ENCODE peak calls at places on chromosomes 11 and 22, in ten cellular contexts. X is fibroblast of lung, F is lung, U is astrocyte, K is fibroblast of the aortic adventitia, I is pancreas, H is kidney, D is GM23248, A is GM12878, C is cardiac fibroblast. N is an unnamed sample.

GRCh38 chr11:84543367-84544159 is 1083.6 kb downstream of the DLG2 start:
- DNase-seq in X (no peak), F (no peak), U (no peak), K (no peak), I (no peak), H (no peak), D (no peak), A (no peak), C (no peak), N (no peak)

GRCh38 chr22:19814428-19814827 is 40.2 kb downstream of the GNB1L start:
- DNase-seq in X (no peak), F (no peak), U (no peak), K (no peak), I (no peak), H (peak), D (no peak), A (no peak), C (no peak), N (no peak)

GRCh38 chr11:8092587-8093424 is 11.8 kb downstream of the TUB start:
- DNase-seq in X (peak), F (peak), U (peak), K (peak), I (peak), H (no peak), D (peak), A (no peak), C (peak), N (peak)

GRCh38 chr11:62922653-62923371 is 1.6 kb upstream of the CHRM1 start:
- DNase-seq in X (no peak), F (no peak), U (no peak), K (no peak), I (no peak), H (peak), D (peak), A (no peak), C (peak), N (no peak)

GRCh38 chr11:44409558-44410236 is 99.8 kb upstream of the ALX4 start:
- DNase-seq in X (no peak), F (no peak), U (no peak), K (no peak), I (no peak), H (no peak), D (no peak), A (no peak), C (no peak), N (no peak)

GRCh38 chr22:44392446-44392921 is 79.7 kb upstream of the SHISAL1 start:
- DNase-seq in X (no peak), F (no peak), U (peak), K (no peak), I (no peak), H (peak), D (peak), A (no peak), C (no peak), N (peak)

GRCh38 chr22:38132136-38132535 is 21.7 kb upstream of the BAIAP2L2 start:
- DNase-seq in X (no peak), F (no peak), U (no peak), K (no peak), I (no peak), H (peak), D (no peak), A (no peak), C (no peak), N (no peak)

GRCh38 chr11:72642815-72643511 is 31.3 kb downstream of the PDE2A start:
- DNase-seq in X (peak), F (peak), U (peak), K (peak), I (peak), H (peak), D (peak), A (no peak), C (peak), N (peak)

GRCh38 chr11:46386674-46387073 is 4.9 kb downstream of the CHRM4 start:
- DNase-seq in X (no peak), F (no peak), U (no peak), K (no peak), I (no peak), H (no peak), D (peak), A (no peak), C (peak), N (no peak)

GRCh38 chr11:58575377-58576020 is at the start of gene LPXN:
- DNase-seq in X (no peak), F (no peak), U (peak), K (peak), I (no peak), H (no peak), D (peak), A (no peak), C (peak), N (no peak)

GRCh38 chr11:60371854-60372253 is 6.5 kb upstream of the MS4A7 start:
- DNase-seq in X (no peak), F (no peak), U (no peak), K (no peak), I (no peak), H (no peak), D (no peak), A (no peak), C (no peak), N (no peak)

GRCh38 chr22:45240810-45241631 is at the start of gene KIAA0930:
- DNase-seq in X (peak), F (peak), U (no peak), K (peak), I (peak), H (peak), D (peak), A (no peak), C (peak), N (peak)

GRCh38 chr11:70270877-70271634 is 566 bp downstream of the PPFIA1 start:
- DNase-seq in X (peak), F (peak), U (peak), K (peak), I (peak), H (peak), D (peak), A (no peak), C (peak), N (peak)

GRCh38 chr11:84901986-84902385 is 725.2 kb downstream of the DLG2 start:
- DNase-seq in X (peak), F (no peak), U (peak), K (peak), I (no peak), H (no peak), D (peak), A (no peak), C (peak), N (no peak)

GRCh38 chr22:28008056-28008455 is 89.0 kb upstream of the PITPNB start:
- DNase-seq in X (no peak), F (no peak), U (no peak), K (no peak), I (no peak), H (no peak), D (no peak), A (no peak), C (no peak), N (no peak)

GRCh38 chr11:79160786-79161403 is 279.9 kb downstream of the TENM4 start:
- DNase-seq in X (peak), F (no peak), U (peak), K (peak), I (no peak), H (no peak), D (peak), A (no peak), C (peak), N (no peak)

GRCh38 chr11:62186195-62186594 is 3.8 kb upstream of the SCGB1D1 start:
- DNase-seq in X (no peak), F (no peak), U (no peak), K (no peak), I (no peak), H (no peak), D (no peak), A (no peak), C (no peak), N (peak)

GRCh38 chr11:17490938-17491337 is 14.3 kb upstream of the ABCC8 start:
- DNase-seq in X (no peak), F (no peak), U (no peak), K (no peak), I (no peak), H (peak), D (no peak), A (no peak), C (no peak), N (no peak)

GRCh38 chr22:47610281-47610680 is 847.8 kb downstream of the TBC1D22A start:
- DNase-seq in X (no peak), F (no peak), U (no peak), K (no peak), I (no peak), H (peak), D (no peak), A (no peak), C (no peak), N (no peak)

GRCh38 chr22:42907404-42908081 is 50.5 kb upstream of the ARFGAP3 start:
- DNase-seq in X (no peak), F (no peak), U (no peak), K (peak), I (no peak), H (no peak), D (peak), A (no peak), C (peak), N (no peak)

GRCh38 chr11:65489706-65490310 is 9.0 kb upstream of the MALAT1 start:
- DNase-seq in X (peak), F (no peak), U (peak), K (peak), I (no peak), H (peak), D (peak), A (no peak), C (peak), N (no peak)

GRCh38 chr11:85974126-85974525 is 94.8 kb downstream of the PICALM start:
- DNase-seq in X (peak), F (no peak), U (no peak), K (peak), I (no peak), H (no peak), D (peak), A (no peak), C (peak), N (no peak)

GRCh38 chr11:17932472-17932871 is 80.4 kb downstream of the SERGEF start:
- DNase-seq in X (no peak), F (no peak), U (no peak), K (no peak), I (no peak), H (no peak), D (no peak), A (no peak), C (no peak), N (peak)

GRCh38 chr22:37225481-37225880 is 13.2 kb upstream of the SSTR3 start:
- DNase-seq in X (no peak), F (no peak), U (no peak), K (no peak), I (no peak), H (no peak), D (no peak), A (no peak), C (no peak), N (no peak)

GRCh38 chr11:104328514-104328912 is 164.6 kb upstream of the PDGFD start:
- DNase-seq in X (no peak), F (no peak), U (no peak), K (no peak), I (no peak), H (no peak), D (no peak), A (no peak), C (no peak), N (no peak)

GRCh38 chr11:67631853-67632174 is 2.1 kb upstream of the NUDT8 start:
- DNase-seq in X (no peak), F (no peak), U (no peak), K (no peak), I (no peak), H (no peak), D (no peak), A (no peak), C (no peak), N (no peak)

GRCh38 chr11:67632175-67632981 is 2.6 kb upstream of the NUDT8 start:
- DNase-seq in X (no peak), F (no peak), U (no peak), K (no peak), I (peak), H (peak), D (no peak), A (no peak), C (no peak), N (no peak)

GRCh38 chr11:67630943-67631331 is 1.2 kb upstream of the NUDT8 start:
- DNase-seq in X (no peak), F (no peak), U (no peak), K (no peak), I (no peak), H (no peak), D (no peak), A (no peak), C (no peak), N (no peak)

GRCh38 chr11:67630230-67630942 is 649 bp upstream of the NUDT8 start:
- DNase-seq in X (peak), F (peak), U (peak), K (peak), I (peak), H (peak), D (peak), A (peak), C (peak), N (peak)

DNA sequence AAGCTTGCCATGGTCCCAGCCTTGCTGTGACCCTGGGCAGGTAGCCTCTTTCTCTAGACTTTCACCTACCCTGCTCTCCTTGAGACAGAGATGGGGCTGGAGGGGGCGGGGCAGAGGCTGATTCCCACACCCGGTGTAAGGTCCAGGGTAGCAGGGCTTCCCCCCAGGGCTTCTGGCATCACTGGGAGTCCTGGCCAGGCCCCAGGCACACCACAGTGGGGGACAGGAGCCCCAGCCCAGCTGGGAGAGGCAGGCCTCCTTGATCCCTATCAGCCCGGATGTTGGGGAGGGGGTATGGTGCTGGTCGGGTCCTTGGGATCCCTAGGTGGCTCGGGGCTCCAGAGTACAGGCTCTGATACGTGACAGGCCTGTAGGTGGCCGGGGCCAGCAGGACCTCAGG is 1.7 kb upstream of the NUDT8 start:
- DNase-seq in X (no peak), F (no peak), U (no peak), K (no peak), I (peak), H (peak), D (no peak), A (no peak), C (no peak), N (no peak)
- H3K4me3 ChIP-seq in X (no peak), F (no peak), U (no peak), K (no peak), I (no peak), H (no peak), D (no peak), A (no peak), C (no peak), N (no peak)

GRCh38 chr11:118621898-118622375 is 14.5 kb downstream of the PHLDB1 start:
- DNase-seq in X (no peak), F (no peak), U (no peak), K (no peak), I (peak), H (peak), D (no peak), A (no peak), C (no peak), N (no peak)

GRCh38 chr11:118625036-118625690 is 17.7 kb downstream of the PHLDB1 start:
- DNase-seq in X (no peak), F (no peak), U (no peak), K (no peak), I (no peak), H (no peak), D (no peak), A (no peak), C (no peak), N (no peak)

GRCh38 chr11:118622376-118623290 is 15.2 kb downstream of the PHLDB1 start:
- DNase-seq in X (peak), F (peak), U (peak), K (peak), I (no peak), H (peak), D (peak), A (no peak), C (peak), N (peak)

GRCh38 chr11:118621071-118621815 is 13.8 kb downstream of the PHLDB1 start:
- DNase-seq in X (peak), F (peak), U (peak), K (peak), I (peak), H (peak), D (peak), A (no peak), C (peak), N (peak)

GRCh38 chr11:118623291-118623655 is 15.9 kb downstream of the PHLDB1 start:
- DNase-seq in X (no peak), F (no peak), U (peak), K (peak), I (no peak), H (peak), D (peak), A (no peak), C (peak), N (peak)
- H3K4me3 ChIP-seq in X (no peak), F (no peak), U (peak), K (peak), I (no peak), H (peak), D (peak), A (no peak), C (no peak), N (peak)

GRCh38 chr22:49850021-49850911 is 3.4 kb upstream of the ZBED4 start:
- DNase-seq in X (no peak), F (no peak), U (no peak), K (no peak), I (no peak), H (no peak), D (no peak), A (no peak), C (no peak), N (no peak)
- H3K4me3 ChIP-seq in X (no peak), F (no peak), U (no peak), K (no peak), I (no peak), H (no peak), D (no peak), A (no peak), C (peak), N (no peak)

GRCh38 chr11:35138058-35138457 is 913 bp upstream of the CD44 start:
- DNase-seq in X (no peak), F (no peak), U (peak), K (no peak), I (no peak), H (no peak), D (no peak), A (no peak), C (no peak), N (no peak)
- H3K4me3 ChIP-seq in X (no peak), F (no peak), U (peak), K (peak), I (peak), H (peak), D (peak), A (no peak), C (no peak), N (no peak)

DNA sequence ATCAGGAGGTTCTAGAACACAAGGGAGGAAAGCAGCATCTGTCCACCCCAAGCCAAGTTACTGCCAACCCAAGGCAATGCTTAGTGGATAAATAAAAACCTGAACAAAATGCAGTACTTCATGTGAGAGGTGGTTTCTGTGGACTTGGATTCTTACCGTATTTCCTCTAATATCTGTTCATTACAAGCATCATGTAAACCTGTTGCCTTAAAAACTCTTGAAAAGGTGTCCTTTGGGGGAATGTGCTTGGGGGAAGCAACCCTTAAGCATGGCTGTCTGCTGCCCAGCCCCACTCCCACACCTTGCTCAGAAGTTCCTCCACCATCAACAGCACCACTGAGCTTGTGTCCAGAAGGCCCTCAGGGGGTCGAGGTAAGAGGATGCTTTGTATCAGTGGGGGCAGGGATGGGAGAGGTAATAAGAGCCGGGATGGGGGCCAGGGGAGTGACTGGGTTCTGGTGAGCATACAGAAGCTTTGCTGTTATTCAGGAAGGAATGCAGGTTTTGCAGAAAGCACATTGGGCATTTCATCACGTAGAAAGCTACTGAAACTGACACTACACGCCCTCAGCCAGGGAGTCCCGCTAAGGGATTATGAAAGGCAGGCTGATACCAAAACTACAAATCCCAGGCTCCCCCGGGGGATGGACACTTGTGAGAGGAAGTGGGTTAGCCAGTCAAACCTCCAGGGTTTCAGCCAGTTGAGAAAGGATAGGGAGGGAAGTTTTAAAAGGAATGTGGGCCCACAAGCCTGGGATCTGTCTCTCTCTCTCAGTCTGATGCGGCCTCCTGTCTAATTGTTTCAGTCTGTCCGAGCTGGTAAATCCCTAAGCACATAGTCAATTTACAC is 52.0 kb downstream of the KCNJ1 start:
- DNase-seq in X (peak), F (no peak), U (peak), K (peak), I (peak), H (no peak), D (peak), A (no peak), C (peak), N (peak)
- H3K4me3 ChIP-seq in X (no peak), F (no peak), U (no peak), K (no peak), I (no peak), H (no peak), D (no peak), A (no peak), C (no peak), N (no peak)

GRCh38 chr11:119207607-119208006 is 1.5 kb downstream of the CBL start:
- DNase-seq in X (no peak), F (no peak), U (no peak), K (no peak), I (no peak), H (no peak), D (no peak), A (no peak), C (no peak), N (no peak)
- H3K4me3 ChIP-seq in X (peak), F (peak), U (peak), K (peak), I (no peak), H (peak), D (peak), A (peak), C (no peak), N (peak)

GRCh38 chr22:40547729-40548143 is 88.8 kb downstream of the MRTFA start:
- DNase-seq in X (peak), F (no peak), U (no peak), K (no peak), I (no peak), H (no peak), D (peak), A (no peak), C (peak), N (no peak)

GRCh38 chr22:40553014-40553579 is 83.4 kb downstream of the MRTFA start:
- DNase-seq in X (no peak), F (no peak), U (no peak), K (no peak), I (no peak), H (no peak), D (no peak), A (no peak), C (no peak), N (no peak)

GRCh38 chr22:40557972-40558371 is 78.5 kb downstream of the MRTFA start:
- DNase-seq in X (no peak), F (no peak), U (no peak), K (no peak), I (no peak), H (no peak), D (no peak), A (no peak), C (no peak), N (no peak)

GRCh38 chr22:40556641-40557040 is 79.9 kb downstream of the MRTFA start:
- DNase-seq in X (no peak), F (no peak), U (no peak), K (no peak), I (no peak), H (no peak), D (no peak), A (no peak), C (no peak), N (no peak)

DNA sequence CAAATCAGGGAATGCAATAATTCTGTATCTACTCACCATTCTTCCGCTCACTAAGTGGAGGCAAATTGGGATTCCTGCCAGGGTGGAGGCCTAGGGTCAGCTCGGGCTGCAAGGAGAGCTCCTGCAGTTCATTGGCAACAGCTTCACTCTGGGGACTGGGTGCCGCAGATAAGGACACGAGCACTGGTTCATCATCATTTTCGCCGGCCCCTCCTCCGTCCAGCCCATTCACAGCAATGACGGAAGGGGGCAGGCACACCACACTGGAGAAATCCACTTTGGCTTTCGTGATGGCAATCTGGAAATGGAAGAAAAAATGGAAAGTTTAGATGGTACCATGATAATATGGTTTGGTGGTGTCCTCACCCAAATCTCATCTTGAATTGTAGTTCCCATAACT is 84.4 kb downstream of the MRTFA start:
- DNase-seq in X (no peak), F (no peak), U (no peak), K (no peak), I (no peak), H (no peak), D (no peak), A (no peak), C (peak), N (no peak)
- H3K4me3 ChIP-seq in X (no peak), F (no peak), U (no peak), K (no peak), I (no peak), H (no peak), D (no peak), A (no peak), C (no peak), N (no peak)

DNA sequence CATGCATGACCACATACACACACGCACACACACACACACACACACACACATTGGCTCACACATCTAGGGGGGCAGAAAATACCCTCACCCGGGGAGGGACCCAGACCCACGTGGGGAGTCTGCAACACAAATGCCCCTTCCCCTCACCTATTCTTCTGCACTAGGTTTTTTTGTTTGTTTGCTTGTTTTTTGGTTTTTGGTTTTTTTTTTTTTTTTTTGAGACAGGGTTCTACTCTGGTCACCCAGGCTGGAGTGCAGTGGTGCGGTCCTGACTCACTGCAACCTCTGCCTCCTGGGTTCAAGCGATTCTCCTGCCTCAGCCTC is 28.4 kb downstream of the WEE1 start:
- DNase-seq in X (no peak), F (no peak), U (no peak), K (no peak), I (no peak), H (no peak), D (no peak), A (no peak), C (no peak), N (no peak)
- H3K4me3 ChIP-seq in X (no peak), F (no peak), U (no peak), K (no peak), I (no peak), H (no peak), D (no peak), A (peak), C (no peak), N (no peak)

N was measured in SJSA1.